ENCODE peak calls at places on chromosome 20, in eight cellular contexts. B is astrocyte of the spinal cord; V is ELR; O is hepatocyte; R is stimulated activated CD4-positive, alpha-beta T cell treated with anti-CD3 and anti-CD28 coated beads, TNF-alpha, amount 100 ng/mL, for 48 hours; Z is kidney epithelial cell; C is D721Med; J is activated T-cell treated with anti-CD3 and anti-CD28 coated beads, Interleukin-2, amount 50 U/mL, for 72 hours. F is an unnamed sample.

GRCh38 chr20:45098096-45098773 is 2.7 kb downstream of the KCNS1 start:
- DNase-seq in B (peak), J (peak), Z (no peak), R (no peak), C (no peak), V (no peak), O (peak), F (no peak)

GRCh38 chr20:4978050-4978918 is 23.0 kb downstream of the SLC23A2 start:
- DNase-seq in V (no peak), R (no peak), J (no peak), B (no peak), C (no peak), Z (no peak), O (no peak), F (no peak)

GRCh38 chr20:13533946-13534345 is 104.8 kb downstream of the TASP1 start:
- DNase-seq in Z (no peak), V (peak), R (no peak), B (peak), J (no peak), C (no peak), O (no peak), F (no peak)

GRCh38 chr20:45523833-45524232 is 8.4 kb upstream of the SPINT3 start:
- DNase-seq in Z (no peak), O (no peak), C (no peak), V (no peak), J (no peak), B (no peak), R (no peak), F (no peak)

GRCh38 chr20:42846784-42847490 is 342.8 kb downstream of the PTPRT start:
- DNase-seq in Z (no peak), J (no peak), R (no peak), O (no peak), V (no peak), C (no peak), B (no peak), F (no peak)

GRCh38 chr20:32526561-32526960 is 58.6 kb downstream of the NOL4L start:
- DNase-seq in Z (no peak), C (no peak), R (no peak), B (no peak), O (no peak), J (no peak), V (no peak), F (no peak)

GRCh38 chr20:12036142-12036541 is 118.4 kb downstream of the BTBD3 start:
- DNase-seq in R (no peak), J (no peak), O (no peak), B (no peak), V (no peak), Z (no peak), C (no peak), F (no peak)

GRCh38 chr20:4893709-4894108 is 107.6 kb downstream of the SLC23A2 start:
- DNase-seq in C (no peak), Z (no peak), J (no peak), O (no peak), V (no peak), B (no peak), R (no peak), F (no peak)

GRCh38 chr20:47334022-47334551 is 22.4 kb downstream of the ZMYND8 start:
- DNase-seq in Z (peak), O (peak), C (no peak), V (peak), R (no peak), J (no peak), B (peak), F (no peak)

GRCh38 chr20:56839791-56840190 is 210.7 kb downstream of the TFAP2C start:
- DNase-seq in V (no peak), J (no peak), C (no peak), Z (no peak), B (no peak), R (no peak), O (no peak), F (no peak)

GRCh38 chr20:11849270-11849920 is 68.3 kb upstream of the BTBD3 start:
- DNase-seq in B (peak), Z (no peak), C (no peak), V (no peak), O (no peak), J (no peak), R (no peak), F (no peak)

GRCh38 chr20:4090756-4091331 is 75.5 kb upstream of the RNF24 start:
- DNase-seq in Z (no peak), O (peak), R (no peak), C (no peak), B (no peak), V (peak), J (no peak), F (no peak)

GRCh38 chr20:51452091-51452613 is 90.4 kb downstream of the NFATC2 start:
- DNase-seq in B (no peak), J (no peak), V (no peak), C (no peak), O (no peak), Z (no peak), R (no peak), F (no peak)

GRCh38 chr20:52801628-52802006 is 170.5 kb upstream of the TSHZ2 start:
- DNase-seq in C (no peak), B (no peak), O (no peak), J (no peak), R (no peak), Z (no peak), V (no peak), F (no peak)

GRCh38 chr20:35618372-35619131 is 2.9 kb downstream of the SPAG4 start:
- DNase-seq in C (no peak), Z (no peak), V (peak), J (peak), O (no peak), B (peak), R (no peak), F (peak)

GRCh38 chr20:25308671-25309394 is 60.9 kb downstream of the PYGB start:
- DNase-seq in O (no peak), B (peak), Z (no peak), C (no peak), J (peak), V (peak), R (no peak), F (no peak)

GRCh38 chr20:6295477-6296256 is 172.8 kb upstream of the FERMT1 start:
- DNase-seq in R (no peak), C (no peak), V (no peak), Z (no peak), O (no peak), B (no peak), J (no peak), F (no peak)